ENCODE peak calls at places on chromosomes 16 and 17, in four cellular contexts. B is nephron progenitor cell, L is A172, I is HFF-Myc. T is an unnamed sample.

GRCh38 chr17:9217151-9218067 is 196.1 kb downstream of the NTN1 start:
- DNase-seq in B (no peak), L (peak; percentile 14), I (no peak), T (peak; percentile 61)

GRCh38 chr17:45277992-45278391 is 16.1 kb upstream of the SPATA32 start:
- DNase-seq in B (no peak), L (no peak), I (no peak), T (no peak)

GRCh38 chr16:55853114-55853513 is 20.2 kb upstream of the CES1 start:
- DNase-seq in B (no peak), L (no peak), I (no peak), T (peak; percentile 42)

GRCh38 chr16:63311313-63311712 is 1275.1 kb upstream of the CDH8 start:
- DNase-seq in B (no peak), L (no peak), I (no peak), T (no peak)

GRCh38 chr16:11797957-11798299 is 870 bp upstream of the ZC3H7A start:
- DNase-seq in B (no peak), L (no peak), I (no peak), T (no peak)

GRCh38 chr16:58651965-58652348 is 22.3 kb upstream of the CNOT1 start:
- DNase-seq in B (no peak), L (no peak), I (no peak), T (peak; percentile 76)

GRCh38 chr17:77645441-77646430 is 312.8 kb upstream of the TNRC6C start:
- DNase-seq in B (peak; percentile 41), L (peak; percentile 28), I (no peak), T (no peak)

GRCh38 chr16:2270070-2270462 is 2.1 kb upstream of the RNPS1 start:
- DNase-seq in B (no peak), L (no peak), I (no peak), T (no peak)

GRCh38 chr17:62187681-62188080 is 122.6 kb upstream of the MED13 start:
- DNase-seq in B (no peak), L (peak; percentile 95), I (peak; percentile 42), T (peak; percentile 55)

GRCh38 chr16:30535106-30535776 is 583 bp upstream of the ZNF747 start:
- DNase-seq in B (no peak), L (no peak), I (no peak), T (no peak)